ENCODE peak calls at places on chromosomes 5 and 9, in nine cellular contexts. O, D, H, Z, S, K, U, G and I are unnamed samples.

GRCh38 chr5:59547731-59548130 is 345.8 kb downstream of the PDE4D start:
- DNase-seq in O (no peak), D (peak), H (no peak), Z (no peak), S (no peak), K (no peak), U (no peak), G (no peak), I (no peak)

GRCh38 chr9:18855636-18856035 is 177.4 kb downstream of the SAXO1 start:
- DNase-seq in O (no peak), D (no peak), H (no peak), Z (no peak), S (peak), K (no peak), U (no peak), G (no peak), I (no peak)

GRCh38 chr5:159208508-159209437 is 580 bp downstream of the RNF145 start:
- DNase-seq in O (no peak), D (no peak), H (peak), Z (peak), S (peak), K (no peak), U (no peak), G (peak), I (no peak)

GRCh38 chr5:181170237-181170830 is 22.9 kb downstream of the OR2V2 start:
- DNase-seq in O (no peak), D (no peak), H (no peak), Z (no peak), S (no peak), K (no peak), U (no peak), G (peak), I (no peak)

GRCh38 chr5:139689631-139690384 is 41.7 kb downstream of the CXXC5 start:
- DNase-seq in O (no peak), D (no peak), H (no peak), Z (no peak), S (no peak), K (no peak), U (peak), G (peak), I (no peak)

GRCh38 chr9:123682746-123683145 is 247.2 kb downstream of the DENND1A start:
- DNase-seq in O (no peak), D (peak), H (no peak), Z (no peak), S (no peak), K (no peak), U (no peak), G (no peak), I (no peak)

GRCh38 chr9:14011799-14012560 is 302.0 kb downstream of the NFIB start:
- DNase-seq in O (no peak), D (no peak), H (no peak), Z (no peak), S (no peak), K (no peak), U (no peak), G (no peak), I (no peak)

GRCh38 chr5:77499973-77500372 is 7.9 kb upstream of the WDR41 start:
- DNase-seq in O (no peak), D (no peak), H (no peak), Z (no peak), S (no peak), K (no peak), U (no peak), G (no peak), I (no peak)